ENCODE peak calls at places on chromosomes 12 and 14, in six cellular contexts. D, G, Q, S, A and E are unnamed samples.

GRCh38 chr12:110746550-110746949 is 3.9 kb upstream of the PPP1CC start:
- DNase-seq in D (no peak), G (no peak), Q (no peak), S (no peak), A (no peak), E (no peak)

GRCh38 chr12:9869307-9870161 is at the start of gene CLEC2B:
- DNase-seq in D (no peak), G (no peak), Q (peak; percentile 60), S (no peak), A (peak; percentile 66), E (peak; percentile 1)

GRCh38 chr14:35351897-35352273 is 52.7 kb downstream of the NFKBIA start:
- DNase-seq in D (no peak), G (peak; percentile 18), Q (no peak), S (no peak), A (no peak), E (no peak)

GRCh38 chr12:84148335-84148734 is 764.3 kb downstream of the SLC6A15 start:
- DNase-seq in D (no peak), G (peak; percentile 17), Q (no peak), S (no peak), A (no peak), E (no peak)

GRCh38 chr12:15788266-15789214 is 648 bp downstream of the EPS8 start:
- DNase-seq in D (peak; percentile 9), G (peak; percentile 82), Q (peak; percentile 38), S (peak; percentile 68), A (peak; percentile 65), E (peak; percentile 82)

GRCh38 chr12:29782285-29782820 is 1.4 kb downstream of the TMTC1 start:
- DNase-seq in D (peak; percentile 20), G (no peak), Q (no peak), S (no peak), A (peak; percentile 4), E (no peak)

GRCh38 chr12:50739611-50740010 is 24.3 kb upstream of the ATF1 start:
- DNase-seq in D (no peak), G (no peak), Q (no peak), S (no peak), A (peak; percentile 59), E (no peak)

GRCh38 chr12:46506198-46506597 is 133.6 kb upstream of the SLC38A2 start:
- DNase-seq in D (no peak), G (no peak), Q (no peak), S (no peak), A (no peak), E (no peak)

GRCh38 chr14:69605761-69606160 is 5.6 kb upstream of the SUSD6 start:
- DNase-seq in D (no peak), G (no peak), Q (no peak), S (no peak), A (no peak), E (no peak)

GRCh38 chr12:116635487-116635886 is 76.3 kb downstream of the MAP1LC3B2 start:
- DNase-seq in D (no peak), G (no peak), Q (no peak), S (no peak), A (no peak), E (no peak)

GRCh38 chr12:4224211-4224878 is 49.2 kb upstream of the CCND2 start:
- DNase-seq in D (no peak), G (no peak), Q (no peak), S (no peak), A (no peak), E (no peak)

GRCh38 chr14:54568821-54569591 is 2.1 kb downstream of the SAMD4A start:
- DNase-seq in D (no peak), G (no peak), Q (no peak), S (no peak), A (peak; percentile 81), E (no peak)

GRCh38 chr12:54393743-54394142 is 9.2 kb upstream of the ZNF385A start:
- DNase-seq in D (no peak), G (no peak), Q (no peak), S (no peak), A (no peak), E (no peak)

GRCh38 chr12:10052111-10052913 is 21.8 kb downstream of the CLEC9A start:
- DNase-seq in D (no peak), G (no peak), Q (peak; percentile 49), S (no peak), A (no peak), E (no peak)

GRCh38 chr14:57533214-57533613 is 39.6 kb upstream of the CCDC198 start:
- DNase-seq in D (peak; percentile 23), G (no peak), Q (peak; percentile 15), S (peak; percentile 8), A (peak; percentile 15), E (peak; percentile 74)

GRCh38 chr12:123237646-123238329 is 4.6 kb downstream of the MTRFR start:
- DNase-seq in D (peak; percentile 68), G (peak; percentile 79), Q (peak; percentile 65), S (peak; percentile 35), A (peak; percentile 61), E (peak; percentile 28)

GRCh38 chr12:124888203-124888602 is 24.5 kb upstream of the SCARB1 start:
- DNase-seq in D (no peak), G (no peak), Q (no peak), S (no peak), A (no peak), E (no peak)

GRCh38 chr14:87712386-87713113 is 280.4 kb downstream of the GALC start:
- DNase-seq in D (no peak), G (no peak), Q (no peak), S (no peak), A (no peak), E (no peak)

GRCh38 chr14:33986804-33987203 is 35.9 kb upstream of the EGLN3 start:
- DNase-seq in D (no peak), G (no peak), Q (no peak), S (no peak), A (peak; percentile 89), E (no peak)

GRCh38 chr12:57531836-57532235 is 9.2 kb downstream of the MBD6 start:
- DNase-seq in D (no peak), G (no peak), Q (no peak), S (no peak), A (no peak), E (no peak)

GRCh38 chr12:39632670-39633069 is 13.1 kb upstream of the ABCD2 start:
- DNase-seq in D (no peak), G (no peak), Q (no peak), S (no peak), A (no peak), E (no peak)

GRCh38 chr12:39618701-39619100 is 902 bp downstream of the ABCD2 start:
- DNase-seq in D (no peak), G (no peak), Q (no peak), S (no peak), A (no peak), E (no peak)

GRCh38 chr12:15770021-15770420 is 19.2 kb downstream of the EPS8 start:
- DNase-seq in D (no peak), G (no peak), Q (peak; percentile 78), S (no peak), A (no peak), E (no peak)

GRCh38 chr12:41242613-41243012 is 54.5 kb downstream of the PDZRN4 start:
- DNase-seq in D (no peak), G (no peak), Q (no peak), S (no peak), A (no peak), E (no peak)

GRCh38 chr14:92546347-92547053 is 32.9 kb downstream of the RIN3 start:
- DNase-seq in D (no peak), G (no peak), Q (peak; percentile 58), S (peak; percentile 30), A (peak; percentile 66), E (no peak)

GRCh38 chr14:91482278-91483023 is 27.7 kb downstream of the PPP4R3A start:
- DNase-seq in D (no peak), G (no peak), Q (no peak), S (no peak), A (peak; percentile 47), E (no peak)

GRCh38 chr12:15662303-15662980 is 126.7 kb downstream of the EPS8 start:
- DNase-seq in D (no peak), G (no peak), Q (peak; percentile 38), S (no peak), A (peak; percentile 93), E (no peak)

GRCh38 chr12:117671734-117672133 is 297.1 kb downstream of the KSR2 start:
- DNase-seq in D (peak; percentile 26), G (peak; percentile 66), Q (no peak), S (no peak), A (peak; percentile 36), E (peak; percentile 28)

GRCh38 chr14:103385994-103386491 is 828 bp downstream of the MARK3 start:
- DNase-seq in D (no peak), G (peak; percentile 69), Q (peak; percentile 68), S (peak; percentile 33), A (no peak), E (peak; percentile 63)

GRCh38 chr12:84856156-84856900 is 56.3 kb downstream of the SLC6A15 start:
- DNase-seq in D (no peak), G (no peak), Q (no peak), S (no peak), A (no peak), E (no peak)

GRCh38 chr12:10140001-10140400 is 10.0 kb upstream of the CLEC7A start:
- DNase-seq in D (no peak), G (no peak), Q (peak; percentile 42), S (peak; percentile 34), A (peak; percentile 75), E (no peak)

GRCh38 chr12:6552140-6552551 is 3.7 kb downstream of the IFFO1 start:
- DNase-seq in D (no peak), G (no peak), Q (no peak), S (no peak), A (peak; percentile 66), E (no peak)

GRCh38 chr14:95077380-95077779 is 79.9 kb downstream of the DICER1 start:
- DNase-seq in D (no peak), G (no peak), Q (no peak), S (no peak), A (no peak), E (no peak)

GRCh38 chr12:66176105-66176504 is 6.3 kb upstream of the TMBIM4 start:
- DNase-seq in D (no peak), G (no peak), Q (no peak), S (no peak), A (no peak), E (no peak)

GRCh38 chr14:50063876-50064420 is 52.4 kb downstream of the VCPKMT start:
- DNase-seq in D (no peak), G (no peak), Q (no peak), S (no peak), A (no peak), E (no peak)